ENCODE peak calls at places on chromosome 6, in six cellular contexts. One of them, this sample, is unnamed.

GRCh38 chr6:109321752-109322151 is 60.5 kb downstream of the CD164 start:
- DNase-seq in mucosa of gallbladder: no peak
- DNase-seq in AG04450: no peak
- DNase-seq in NCI-H510A: no peak
- DNase-seq in heart right ventricle: no peak
- DNase-seq in stimulated activated CD4-positive, alpha-beta T cell treated with anti-CD3 and anti-CD28 coated beads, TNF-alpha, amount 100 ng/mL, for 48 hours: no peak
- DNase-seq in this sample: no peak

GRCh38 chr6:136739501-136739900 is 52.8 kb downstream of the MAP3K5 start:
- DNase-seq in mucosa of gallbladder: no peak
- DNase-seq in AG04450: no peak
- DNase-seq in NCI-H510A: no peak
- DNase-seq in heart right ventricle: no peak
- DNase-seq in stimulated activated CD4-positive, alpha-beta T cell treated with anti-CD3 and anti-CD28 coated beads, TNF-alpha, amount 100 ng/mL, for 48 hours: no peak
- DNase-seq in this sample: no peak

GRCh38 chr6:151310852-151311767 is 71.3 kb downstream of the AKAP12 start:
- DNase-seq in mucosa of gallbladder: no peak
- DNase-seq in AG04450: no peak
- DNase-seq in NCI-H510A: no peak
- DNase-seq in heart right ventricle: no peak
- DNase-seq in stimulated activated CD4-positive, alpha-beta T cell treated with anti-CD3 and anti-CD28 coated beads, TNF-alpha, amount 100 ng/mL, for 48 hours: no peak
- DNase-seq in this sample: no peak

GRCh38 chr6:163335671-163336545 is 78.6 kb upstream of the QKI start:
- DNase-seq in mucosa of gallbladder: peak; percentile 35
- DNase-seq in AG04450: no peak
- DNase-seq in NCI-H510A: no peak
- DNase-seq in heart right ventricle: peak; percentile 84
- DNase-seq in stimulated activated CD4-positive, alpha-beta T cell treated with anti-CD3 and anti-CD28 coated beads, TNF-alpha, amount 100 ng/mL, for 48 hours: no peak
- DNase-seq in this sample: no peak

GRCh38 chr6:146546440-146546839 is 2.8 kb downstream of the RAB32 start:
- DNase-seq in mucosa of gallbladder: no peak
- DNase-seq in AG04450: peak; percentile 61
- DNase-seq in NCI-H510A: no peak
- DNase-seq in heart right ventricle: no peak
- DNase-seq in stimulated activated CD4-positive, alpha-beta T cell treated with anti-CD3 and anti-CD28 coated beads, TNF-alpha, amount 100 ng/mL, for 48 hours: no peak
- DNase-seq in this sample: no peak

GRCh38 chr6:41519748-41520699 is 26.2 kb upstream of the FOXP4 start:
- DNase-seq in mucosa of gallbladder: peak; percentile 25
- DNase-seq in AG04450: no peak
- DNase-seq in NCI-H510A: peak; percentile 33
- DNase-seq in heart right ventricle: no peak
- DNase-seq in stimulated activated CD4-positive, alpha-beta T cell treated with anti-CD3 and anti-CD28 coated beads, TNF-alpha, amount 100 ng/mL, for 48 hours: no peak
- DNase-seq in this sample: no peak

GRCh38 chr6:37547564-37548061 is 47.9 kb upstream of the CCDC167 start:
- DNase-seq in mucosa of gallbladder: peak; percentile 51
- DNase-seq in AG04450: no peak
- DNase-seq in NCI-H510A: no peak
- DNase-seq in heart right ventricle: no peak
- DNase-seq in stimulated activated CD4-positive, alpha-beta T cell treated with anti-CD3 and anti-CD28 coated beads, TNF-alpha, amount 100 ng/mL, for 48 hours: no peak
- DNase-seq in this sample: no peak

GRCh38 chr6:169529931-169530761 is 171.7 kb downstream of the WDR27 start:
- DNase-seq in mucosa of gallbladder: peak; percentile 77
- DNase-seq in AG04450: peak; percentile 42
- DNase-seq in NCI-H510A: no peak
- DNase-seq in heart right ventricle: no peak
- DNase-seq in stimulated activated CD4-positive, alpha-beta T cell treated with anti-CD3 and anti-CD28 coated beads, TNF-alpha, amount 100 ng/mL, for 48 hours: peak; percentile 8
- DNase-seq in this sample: no peak

GRCh38 chr6:54579011-54579410 is 267.6 kb upstream of the FAM83B start:
- DNase-seq in mucosa of gallbladder: no peak
- DNase-seq in AG04450: no peak
- DNase-seq in NCI-H510A: no peak
- DNase-seq in heart right ventricle: no peak
- DNase-seq in stimulated activated CD4-positive, alpha-beta T cell treated with anti-CD3 and anti-CD28 coated beads, TNF-alpha, amount 100 ng/mL, for 48 hours: no peak
- DNase-seq in this sample: no peak

This sample was measured in T1000.